ENCODE peak calls at places on chromosome 9, in eight cellular contexts. One of them, this sample, is unnamed. For H3K36me3, the result is how much of the 10 kb centered on the place peaks cover.

GRCh38 chr9:124218438-124219289 is 39.1 kb upstream of the NEK6 start:
- DNase-seq in uterus: no peak
- DNase-seq in endodermal cell: peak
- DNase-seq in upper lobe of left lung: peak
- DNase-seq in CD8-positive, alpha-beta T cell: peak
- DNase-seq in cardiac muscle cell: peak
- DNase-seq in GM23248: peak
- DNase-seq in SJSA1: peak
- DNase-seq in this sample: peak

GRCh38 chr9:99778308-99778707 is 43.4 kb upstream of the NR4A3 start:
- DNase-seq in upper lobe of left lung: no peak
- DNase-seq in GM23248: peak
- DNase-seq in uterus: no peak
- DNase-seq in cardiac muscle cell: peak
- DNase-seq in endodermal cell: no peak
- DNase-seq in CD8-positive, alpha-beta T cell: no peak
- DNase-seq in SJSA1: no peak
- DNase-seq in this sample: no peak

GRCh38 chr9:69931340-69931739 is 110.7 kb downstream of the CFAP95 start:
- DNase-seq in uterus: no peak
- DNase-seq in SJSA1: no peak
- DNase-seq in upper lobe of left lung: no peak
- DNase-seq in GM23248: peak
- DNase-seq in CD8-positive, alpha-beta T cell: no peak
- DNase-seq in endodermal cell: peak
- DNase-seq in cardiac muscle cell: peak
- DNase-seq in this sample: no peak

GRCh38 chr9:120892177-120892747 is 15.3 kb upstream of the PHF19 start:
- DNase-seq in GM23248: no peak
- DNase-seq in endodermal cell: no peak
- DNase-seq in upper lobe of left lung: no peak
- DNase-seq in cardiac muscle cell: no peak
- DNase-seq in CD8-positive, alpha-beta T cell: peak
- DNase-seq in SJSA1: no peak
- DNase-seq in uterus: no peak
- DNase-seq in this sample: no peak

GRCh38 chr9:97705354-97705950 is 8.3 kb upstream of the XPA start:
- DNase-seq in SJSA1: no peak
- DNase-seq in cardiac muscle cell: peak
- DNase-seq in CD8-positive, alpha-beta T cell: no peak
- DNase-seq in upper lobe of left lung: no peak
- DNase-seq in endodermal cell: no peak
- DNase-seq in GM23248: no peak
- DNase-seq in uterus: no peak
- DNase-seq in this sample: no peak

GRCh38 chr9:36486933-36487481 is 85.7 kb upstream of the MELK start:
- DNase-seq in CD8-positive, alpha-beta T cell: peak
- DNase-seq in SJSA1: peak
- DNase-seq in uterus: peak
- DNase-seq in endodermal cell: peak
- DNase-seq in GM23248: peak
- DNase-seq in cardiac muscle cell: peak
- DNase-seq in upper lobe of left lung: peak
- DNase-seq in this sample: peak

GRCh38 chr9:77475641-77476473 is 172.3 kb downstream of the GNA14 start:
- DNase-seq in endodermal cell: no peak
- DNase-seq in GM23248: peak
- DNase-seq in uterus: no peak
- DNase-seq in CD8-positive, alpha-beta T cell: no peak
- DNase-seq in upper lobe of left lung: no peak
- DNase-seq in cardiac muscle cell: peak
- DNase-seq in SJSA1: peak
- DNase-seq in this sample: no peak

GRCh38 chr9:88189371-88189770 is 51.1 kb upstream of the SPATA31C2 start:
- DNase-seq in upper lobe of left lung: no peak
- DNase-seq in cardiac muscle cell: no peak
- DNase-seq in GM23248: no peak
- DNase-seq in CD8-positive, alpha-beta T cell: no peak
- DNase-seq in uterus: no peak
- DNase-seq in SJSA1: no peak
- DNase-seq in endodermal cell: no peak
- DNase-seq in this sample: no peak

GRCh38 chr9:74662616-74663015 is 165.5 kb downstream of the RORB start:
- DNase-seq in cardiac muscle cell: no peak
- DNase-seq in SJSA1: no peak
- DNase-seq in CD8-positive, alpha-beta T cell: no peak
- DNase-seq in upper lobe of left lung: no peak
- DNase-seq in GM23248: no peak
- DNase-seq in endodermal cell: no peak
- DNase-seq in uterus: no peak
- DNase-seq in this sample: no peak

DNA sequence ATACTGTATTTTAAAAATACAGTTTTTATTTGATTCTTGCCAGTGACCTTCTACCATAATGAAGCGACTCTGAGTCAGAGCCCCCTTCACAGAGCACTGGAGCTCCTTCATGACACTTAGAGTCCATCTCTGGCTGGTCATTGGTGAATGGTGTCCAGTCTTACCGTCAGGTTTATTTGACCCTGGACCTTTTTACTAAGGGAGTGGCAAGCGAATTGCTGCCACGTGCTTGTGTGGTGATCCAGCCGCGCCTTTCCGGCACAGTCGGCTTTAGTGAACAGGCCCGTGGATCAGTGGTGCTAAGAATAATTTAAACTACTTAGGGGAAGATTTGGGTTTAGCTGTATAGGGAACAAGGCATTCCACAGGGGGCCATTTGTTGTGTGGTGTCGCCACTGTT is 48.5 kb downstream of the PRRC2B start:
- DNase-seq in uterus: no peak
- DNase-seq in endodermal cell: no peak
- DNase-seq in upper lobe of left lung: no peak
- DNase-seq in GM23248: no peak
- DNase-seq in SJSA1: no peak
- DNase-seq in cardiac muscle cell: no peak
- DNase-seq in CD8-positive, alpha-beta T cell: no peak
- DNase-seq in this sample: no peak
- H3K36me3 ChIP-seq in uterus: under half
- H3K36me3 ChIP-seq in endodermal cell: half or more
- H3K36me3 ChIP-seq in upper lobe of left lung: half or more
- H3K36me3 ChIP-seq in GM23248: half or more
- H3K36me3 ChIP-seq in SJSA1: half or more
- H3K36me3 ChIP-seq in cardiac muscle cell: half or more
- H3K36me3 ChIP-seq in CD8-positive, alpha-beta T cell: half or more
- H3K36me3 ChIP-seq in this sample: half or more

GRCh38 chr9:129639034-129639630 is 2.8 kb downstream of the ASB6 start:
- DNase-seq in upper lobe of left lung: peak
- DNase-seq in CD8-positive, alpha-beta T cell: no peak
- DNase-seq in SJSA1: no peak
- DNase-seq in uterus: no peak
- DNase-seq in endodermal cell: no peak
- DNase-seq in GM23248: no peak
- DNase-seq in cardiac muscle cell: no peak
- DNase-seq in this sample: no peak
- H3K36me3 ChIP-seq in upper lobe of left lung: half or more
- H3K36me3 ChIP-seq in CD8-positive, alpha-beta T cell: under half
- H3K36me3 ChIP-seq in SJSA1: half or more
- H3K36me3 ChIP-seq in uterus: under half
- H3K36me3 ChIP-seq in endodermal cell: under half
- H3K36me3 ChIP-seq in GM23248: under half
- H3K36me3 ChIP-seq in cardiac muscle cell: under half
- H3K36me3 ChIP-seq in this sample: under half

DNA sequence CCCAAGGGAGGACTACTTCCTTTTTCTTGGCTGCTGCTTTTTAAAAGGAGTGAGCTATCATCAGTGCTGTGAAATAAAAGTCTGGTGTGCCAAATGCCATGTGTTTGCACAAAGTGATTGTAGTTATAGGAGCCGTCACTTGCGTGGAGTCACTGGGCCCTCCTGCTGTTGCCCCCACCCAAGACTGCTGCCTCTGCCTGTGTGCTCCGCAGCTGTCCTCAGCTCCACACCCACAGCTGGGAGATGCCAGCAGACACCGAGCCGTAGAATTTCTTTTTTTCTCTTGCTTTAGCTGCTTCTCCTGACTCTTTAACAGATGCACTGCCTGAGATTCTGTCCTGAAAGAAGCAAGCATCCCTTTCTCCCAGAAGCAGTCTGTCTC is 9.8 kb upstream of the GLE1 start:
- DNase-seq in CD8-positive, alpha-beta T cell: no peak
- DNase-seq in uterus: no peak
- DNase-seq in SJSA1: no peak
- DNase-seq in GM23248: no peak
- DNase-seq in cardiac muscle cell: no peak
- DNase-seq in endodermal cell: no peak
- DNase-seq in upper lobe of left lung: no peak
- DNase-seq in this sample: no peak
- H3K36me3 ChIP-seq in CD8-positive, alpha-beta T cell: under half
- H3K36me3 ChIP-seq in uterus: under half
- H3K36me3 ChIP-seq in SJSA1: half or more
- H3K36me3 ChIP-seq in GM23248: under half
- H3K36me3 ChIP-seq in cardiac muscle cell: under half
- H3K36me3 ChIP-seq in endodermal cell: half or more
- H3K36me3 ChIP-seq in upper lobe of left lung: half or more
- H3K36me3 ChIP-seq in this sample: under half

GRCh38 chr9:95645579-95645978 is 128.8 kb upstream of the PTCH1 start:
- DNase-seq in cardiac muscle cell: no peak
- DNase-seq in uterus: no peak
- DNase-seq in CD8-positive, alpha-beta T cell: no peak
- DNase-seq in endodermal cell: no peak
- DNase-seq in GM23248: no peak
- DNase-seq in upper lobe of left lung: no peak
- DNase-seq in SJSA1: no peak
- DNase-seq in this sample: no peak

GRCh38 chr9:95642189-95642588 is 125.4 kb upstream of the PTCH1 start:
- DNase-seq in upper lobe of left lung: no peak
- DNase-seq in endodermal cell: no peak
- DNase-seq in CD8-positive, alpha-beta T cell: no peak
- DNase-seq in SJSA1: no peak
- DNase-seq in GM23248: no peak
- DNase-seq in uterus: no peak
- DNase-seq in cardiac muscle cell: no peak
- DNase-seq in this sample: no peak

GRCh38 chr9:95641591-95641990 is 124.8 kb upstream of the PTCH1 start:
- DNase-seq in upper lobe of left lung: no peak
- DNase-seq in endodermal cell: no peak
- DNase-seq in uterus: no peak
- DNase-seq in SJSA1: no peak
- DNase-seq in GM23248: peak
- DNase-seq in CD8-positive, alpha-beta T cell: no peak
- DNase-seq in cardiac muscle cell: peak
- DNase-seq in this sample: no peak

GRCh38 chr9:95645992-95646391 is 129.2 kb upstream of the PTCH1 start:
- DNase-seq in SJSA1: peak
- DNase-seq in endodermal cell: no peak
- DNase-seq in cardiac muscle cell: peak
- DNase-seq in uterus: no peak
- DNase-seq in CD8-positive, alpha-beta T cell: no peak
- DNase-seq in GM23248: peak
- DNase-seq in upper lobe of left lung: no peak
- DNase-seq in this sample: no peak

DNA sequence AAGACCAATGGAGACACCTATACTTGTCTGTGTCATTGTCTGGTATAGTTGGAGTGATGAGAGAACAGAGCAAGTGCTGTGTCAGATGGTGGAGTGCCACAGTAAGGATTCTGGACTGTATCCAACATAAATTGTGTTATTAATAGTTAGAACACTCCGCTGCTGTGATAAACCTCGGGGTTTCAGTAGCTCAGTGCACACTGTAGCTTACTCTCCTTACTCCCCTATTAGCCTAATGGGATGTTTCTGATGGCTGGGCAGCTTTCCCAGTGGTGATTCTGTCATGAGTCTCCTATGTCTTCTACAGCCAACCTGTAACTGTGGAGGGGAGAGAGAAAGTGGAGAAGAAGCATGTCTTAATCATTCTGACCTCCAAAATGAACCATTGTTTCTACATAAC is 127.6 kb upstream of the PTCH1 start:
- DNase-seq in uterus: no peak
- DNase-seq in endodermal cell: no peak
- DNase-seq in SJSA1: no peak
- DNase-seq in upper lobe of left lung: no peak
- DNase-seq in GM23248: peak
- DNase-seq in cardiac muscle cell: no peak
- DNase-seq in CD8-positive, alpha-beta T cell: no peak
- DNase-seq in this sample: no peak
- H3K36me3 ChIP-seq in uterus: under half
- H3K36me3 ChIP-seq in endodermal cell: under half
- H3K36me3 ChIP-seq in SJSA1: under half
- H3K36me3 ChIP-seq in upper lobe of left lung: under half
- H3K36me3 ChIP-seq in GM23248: under half
- H3K36me3 ChIP-seq in cardiac muscle cell: under half
- H3K36me3 ChIP-seq in CD8-positive, alpha-beta T cell: under half
- H3K36me3 ChIP-seq in this sample: under half

GRCh38 chr9:127506814-127507750 is 55.8 kb downstream of the LRSAM1 start:
- DNase-seq in cardiac muscle cell: peak
- DNase-seq in upper lobe of left lung: peak
- DNase-seq in endodermal cell: peak
- DNase-seq in CD8-positive, alpha-beta T cell: no peak
- DNase-seq in GM23248: no peak
- DNase-seq in SJSA1: no peak
- DNase-seq in uterus: no peak
- DNase-seq in this sample: no peak
- H3K36me3 ChIP-seq in cardiac muscle cell: under half
- H3K36me3 ChIP-seq in upper lobe of left lung: half or more
- H3K36me3 ChIP-seq in endodermal cell: under half
- H3K36me3 ChIP-seq in CD8-positive, alpha-beta T cell: under half
- H3K36me3 ChIP-seq in GM23248: half or more
- H3K36me3 ChIP-seq in SJSA1: half or more
- H3K36me3 ChIP-seq in uterus: under half
- H3K36me3 ChIP-seq in this sample: under half

GRCh38 chr9:34400686-34401602 is 24.2 kb upstream of the MYORG start:
- DNase-seq in endodermal cell: peak
- DNase-seq in GM23248: no peak
- DNase-seq in SJSA1: no peak
- DNase-seq in upper lobe of left lung: peak
- DNase-seq in cardiac muscle cell: no peak
- DNase-seq in uterus: no peak
- DNase-seq in CD8-positive, alpha-beta T cell: no peak
- DNase-seq in this sample: no peak

GRCh38 chr9:34398875-34399274 is 22.2 kb upstream of the MYORG start:
- DNase-seq in GM23248: no peak
- DNase-seq in uterus: no peak
- DNase-seq in CD8-positive, alpha-beta T cell: no peak
- DNase-seq in upper lobe of left lung: no peak
- DNase-seq in endodermal cell: no peak
- DNase-seq in cardiac muscle cell: no peak
- DNase-seq in SJSA1: no peak
- DNase-seq in this sample: no peak

GRCh38 chr9:34400275-34400674 is 23.6 kb upstream of the MYORG start:
- DNase-seq in SJSA1: no peak
- DNase-seq in cardiac muscle cell: no peak
- DNase-seq in CD8-positive, alpha-beta T cell: no peak
- DNase-seq in endodermal cell: peak
- DNase-seq in GM23248: no peak
- DNase-seq in upper lobe of left lung: peak
- DNase-seq in uterus: no peak
- DNase-seq in this sample: no peak

GRCh38 chr9:34396276-34397214 is 19.8 kb upstream of the MYORG start:
- DNase-seq in uterus: no peak
- DNase-seq in upper lobe of left lung: no peak
- DNase-seq in GM23248: no peak
- DNase-seq in CD8-positive, alpha-beta T cell: no peak
- DNase-seq in endodermal cell: no peak
- DNase-seq in cardiac muscle cell: no peak
- DNase-seq in SJSA1: no peak
- DNase-seq in this sample: no peak

GRCh38 chr9:34399729-34400128 is 23.0 kb upstream of the MYORG start:
- DNase-seq in CD8-positive, alpha-beta T cell: no peak
- DNase-seq in GM23248: no peak
- DNase-seq in uterus: no peak
- DNase-seq in SJSA1: no peak
- DNase-seq in endodermal cell: no peak
- DNase-seq in cardiac muscle cell: no peak
- DNase-seq in upper lobe of left lung: no peak
- DNase-seq in this sample: no peak
- H3K36me3 ChIP-seq in CD8-positive, alpha-beta T cell: under half
- H3K36me3 ChIP-seq in GM23248: under half
- H3K36me3 ChIP-seq in uterus: under half
- H3K36me3 ChIP-seq in SJSA1: under half
- H3K36me3 ChIP-seq in endodermal cell: under half
- H3K36me3 ChIP-seq in cardiac muscle cell: under half
- H3K36me3 ChIP-seq in upper lobe of left lung: half or more
- H3K36me3 ChIP-seq in this sample: under half

This sample was measured in heart left ventricle.